ENCODE peak calls at places on chromosomes 16 and 17, in five cellular contexts. One of them, this sample, is unnamed.

GRCh38 chr16:55323637-55324490 is at the start of gene IRX6:
- DNase-seq in K562: peak
- DNase-seq in H1: peak
- DNase-seq in GM12878: no peak
- DNase-seq in SK-N-SH: peak
- DNase-seq in this sample: no peak

GRCh38 chr16:16021988-16022682 is 72.7 kb downstream of the ABCC1 start:
- DNase-seq in GM12878: no peak
- DNase-seq in K562: peak
- DNase-seq in SK-N-SH: peak
- DNase-seq in H1: no peak
- DNase-seq in this sample: peak

GRCh38 chr17:78125138-78125913 is 3.2 kb downstream of the TMC6 start:
- DNase-seq in H1: no peak
- DNase-seq in K562: no peak
- DNase-seq in GM12878: no peak
- DNase-seq in SK-N-SH: no peak
- DNase-seq in this sample: no peak

GRCh38 chr17:13962716-13963115 is 106.6 kb upstream of the COX10 start:
- DNase-seq in SK-N-SH: no peak
- DNase-seq in GM12878: no peak
- DNase-seq in K562: no peak
- DNase-seq in H1: no peak
- DNase-seq in this sample: no peak

GRCh38 chr17:34312080-34312479 is 7.2 kb upstream of the CCL8 start:
- DNase-seq in H1: no peak
- DNase-seq in K562: no peak
- DNase-seq in SK-N-SH: no peak
- DNase-seq in GM12878: no peak
- DNase-seq in this sample: no peak

GRCh38 chr17:4675791-4676190 is 28.1 kb downstream of the PELP1 start:
- DNase-seq in H1: no peak
- DNase-seq in GM12878: no peak
- DNase-seq in SK-N-SH: no peak
- DNase-seq in K562: no peak
- DNase-seq in this sample: no peak

GRCh38 chr16:7397901-7398300 is 65.3 kb downstream of the RBFOX1 start:
- DNase-seq in SK-N-SH: no peak
- DNase-seq in H1: no peak
- DNase-seq in GM12878: no peak
- DNase-seq in K562: no peak
- DNase-seq in this sample: no peak

GRCh38 chr17:58398574-58399266 is 18.6 kb downstream of the RNF43 start:
- DNase-seq in K562: no peak
- DNase-seq in GM12878: no peak
- DNase-seq in H1: no peak
- DNase-seq in SK-N-SH: no peak
- DNase-seq in this sample: no peak

GRCh38 chr17:28975031-28975430 is 23.7 kb upstream of the PHF12 start:
- DNase-seq in GM12878: no peak
- DNase-seq in K562: no peak
- DNase-seq in H1: no peak
- DNase-seq in SK-N-SH: no peak
- DNase-seq in this sample: no peak

GRCh38 chr16:11448796-11449416 is 103.6 kb downstream of the RMI2 start:
- DNase-seq in H1: no peak
- DNase-seq in K562: no peak
- DNase-seq in SK-N-SH: no peak
- DNase-seq in GM12878: no peak
- DNase-seq in this sample: no peak

DNA sequence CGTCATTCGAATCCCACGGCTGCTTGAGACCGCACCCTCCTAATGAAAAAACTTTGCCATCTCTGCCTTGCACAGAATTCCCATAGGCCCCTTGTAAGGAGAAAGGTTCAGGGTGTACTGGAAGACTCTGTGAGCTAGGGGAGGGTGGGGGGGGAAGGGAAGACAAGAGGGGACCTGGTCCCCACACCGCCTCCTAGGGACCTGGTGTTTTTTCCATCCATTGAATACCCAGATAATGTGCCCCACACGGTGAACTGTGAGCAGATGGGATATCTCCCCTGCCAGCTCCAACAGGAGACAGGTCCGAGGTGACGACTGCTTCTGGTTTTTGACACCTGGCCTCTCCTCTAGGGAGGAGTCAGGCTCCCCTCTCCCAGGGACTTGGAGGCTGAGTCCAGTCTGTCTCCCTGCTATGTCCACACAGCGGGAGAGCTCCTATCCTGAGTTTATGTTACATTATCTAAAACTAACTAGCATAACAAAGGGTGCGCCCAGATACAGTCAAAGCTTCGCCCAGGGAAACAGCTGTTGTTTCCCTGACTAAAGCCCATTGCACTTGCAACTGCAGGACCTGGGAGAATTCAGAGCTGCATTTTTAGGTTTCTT is 1.8 kb downstream of the MARVELD3 start:
- DNase-seq in SK-N-SH: peak
- DNase-seq in K562: no peak
- DNase-seq in H1: no peak
- DNase-seq in GM12878: no peak
- DNase-seq in this sample: no peak
- H2AFZ ChIP-seq in SK-N-SH: no peak
- H2AFZ ChIP-seq in K562: no peak
- H2AFZ ChIP-seq in H1: no peak
- H2AFZ ChIP-seq in GM12878: no peak
- H2AFZ ChIP-seq in this sample: no peak

DNA sequence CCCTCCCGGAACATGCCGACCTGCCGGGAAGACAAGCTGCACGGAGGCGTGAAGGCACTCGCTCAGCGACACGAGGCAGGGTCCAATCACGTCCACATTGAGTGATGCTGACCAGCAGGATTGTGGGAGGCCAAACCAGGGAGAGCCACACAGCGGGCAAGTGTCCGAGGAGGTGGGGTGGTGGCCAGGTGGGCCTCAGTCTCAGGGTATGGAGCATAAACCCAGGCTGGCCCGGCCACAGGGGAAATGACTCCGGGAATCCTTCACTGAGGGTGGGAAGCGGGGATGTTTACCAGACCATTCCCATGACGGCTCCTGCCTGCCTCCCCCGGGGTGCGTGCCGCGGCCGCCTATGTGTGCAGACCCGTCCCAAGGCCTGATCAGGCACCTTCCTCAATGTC is 62.5 kb downstream of the RPH3AL start:
- DNase-seq in SK-N-SH: no peak
- DNase-seq in K562: no peak
- DNase-seq in H1: no peak
- DNase-seq in GM12878: no peak
- DNase-seq in this sample: no peak
- TF ChIP-seq JUND in SK-N-SH: no peak
- TF ChIP-seq JUND in K562: no peak
- TF ChIP-seq JUND in H1: no peak
- TF ChIP-seq JUND in GM12878: no peak
- TF ChIP-seq JUND in this sample: no peak

GRCh38 chr17:66175892-66176291 is 16.0 kb downstream of the CEP112 start:
- DNase-seq in K562: no peak
- DNase-seq in GM12878: no peak
- DNase-seq in H1: no peak
- DNase-seq in SK-N-SH: no peak
- DNase-seq in this sample: no peak
- H2AFZ ChIP-seq in K562: no peak
- H2AFZ ChIP-seq in GM12878: no peak
- H2AFZ ChIP-seq in H1: no peak
- H2AFZ ChIP-seq in SK-N-SH: no peak
- H2AFZ ChIP-seq in this sample: no peak

GRCh38 chr16:70512456-70512855 is 10.9 kb downstream of the COG4 start:
- DNase-seq in SK-N-SH: no peak
- DNase-seq in K562: no peak
- DNase-seq in GM12878: no peak
- DNase-seq in H1: no peak
- DNase-seq in this sample: no peak
- TF ChIP-seq JUND in SK-N-SH: peak
- TF ChIP-seq JUND in K562: no peak
- TF ChIP-seq JUND in GM12878: no peak
- TF ChIP-seq JUND in H1: no peak
- TF ChIP-seq JUND in this sample: no peak

GRCh38 chr17:64920419-64921172 is 1.3 kb upstream of the LRRC37A3 start:
- DNase-seq in K562: peak
- DNase-seq in H1: no peak
- DNase-seq in SK-N-SH: no peak
- DNase-seq in GM12878: no peak
- DNase-seq in this sample: no peak
- H2AFZ ChIP-seq in K562: peak
- H2AFZ ChIP-seq in H1: peak
- H2AFZ ChIP-seq in SK-N-SH: no peak
- H2AFZ ChIP-seq in GM12878: peak
- H2AFZ ChIP-seq in this sample: peak

GRCh38 chr17:42657824-42658588 is 1.1 kb upstream of the TUBG2 start:
- DNase-seq in SK-N-SH: no peak
- DNase-seq in GM12878: no peak
- DNase-seq in H1: no peak
- DNase-seq in K562: no peak
- DNase-seq in this sample: no peak

GRCh38 chr17:42655528-42655927 is 3.6 kb upstream of the TUBG2 start:
- DNase-seq in SK-N-SH: no peak
- DNase-seq in K562: no peak
- DNase-seq in GM12878: no peak
- DNase-seq in H1: no peak
- DNase-seq in this sample: no peak

GRCh38 chr17:42659079-42659931 is at the start of gene TUBG2:
- DNase-seq in SK-N-SH: peak
- DNase-seq in GM12878: no peak
- DNase-seq in K562: no peak
- DNase-seq in H1: peak
- DNase-seq in this sample: peak

GRCh38 chr17:42665581-42666001 is 6.5 kb downstream of the TUBG2 start:
- DNase-seq in H1: no peak
- DNase-seq in GM12878: no peak
- DNase-seq in SK-N-SH: no peak
- DNase-seq in K562: no peak
- DNase-seq in this sample: no peak

GRCh38 chr17:42660692-42661345 is 1.7 kb downstream of the TUBG2 start:
- DNase-seq in H1: no peak
- DNase-seq in GM12878: no peak
- DNase-seq in K562: peak
- DNase-seq in SK-N-SH: no peak
- DNase-seq in this sample: no peak
- TF ChIP-seq JUND in H1: no peak
- TF ChIP-seq JUND in GM12878: no peak
- TF ChIP-seq JUND in K562: peak
- TF ChIP-seq JUND in SK-N-SH: peak
- TF ChIP-seq JUND in this sample: peak

GRCh38 chr17:30530346-30531025 is 53.3 kb downstream of the GOSR1 start:
- DNase-seq in SK-N-SH: no peak
- DNase-seq in H1: no peak
- DNase-seq in K562: no peak
- DNase-seq in GM12878: no peak
- DNase-seq in this sample: no peak
- H2AFZ ChIP-seq in SK-N-SH: peak
- H2AFZ ChIP-seq in H1: no peak
- H2AFZ ChIP-seq in K562: no peak
- H2AFZ ChIP-seq in GM12878: no peak
- H2AFZ ChIP-seq in this sample: no peak

DNA sequence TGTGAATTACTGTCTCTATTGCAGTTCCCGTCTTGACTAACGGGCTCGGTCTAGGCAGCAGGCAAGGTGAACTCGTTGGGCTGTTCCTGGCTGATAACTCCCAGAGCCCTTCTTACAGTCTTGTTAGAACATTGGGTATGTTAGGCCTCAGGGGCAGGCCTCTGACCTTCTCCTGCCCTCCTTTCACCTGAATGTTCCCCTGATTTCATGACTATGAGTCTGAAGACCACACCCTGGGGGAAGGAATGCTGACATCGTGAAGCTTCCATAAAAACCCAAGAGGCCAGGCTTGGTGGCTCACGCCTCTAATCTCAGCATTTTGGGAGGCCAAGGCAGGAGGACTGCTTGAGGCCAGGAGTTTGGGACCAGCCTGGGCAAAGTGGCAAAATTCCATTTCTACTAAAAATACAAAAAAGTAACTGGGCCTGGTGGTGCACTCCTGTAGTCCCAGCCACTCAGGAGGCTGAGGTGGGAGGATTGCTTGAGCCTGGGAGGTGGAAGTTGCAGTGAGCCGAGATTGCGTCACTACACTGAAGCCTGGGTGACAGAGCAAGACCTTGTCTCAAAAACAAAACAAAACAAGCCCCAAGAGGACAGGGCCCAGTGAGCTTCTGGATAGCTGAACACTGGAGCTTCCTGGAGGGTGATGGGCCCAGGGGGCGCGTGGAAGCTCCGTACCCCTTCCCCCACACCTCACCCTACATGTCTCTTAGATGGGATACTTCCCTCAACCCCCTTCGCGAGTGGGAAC is 47.8 kb upstream of the FBXO47 start:
- DNase-seq in GM12878: no peak
- DNase-seq in SK-N-SH: no peak
- DNase-seq in H1: no peak
- DNase-seq in K562: peak
- DNase-seq in this sample: no peak
- TF ChIP-seq JUND in GM12878: no peak
- TF ChIP-seq JUND in SK-N-SH: no peak
- TF ChIP-seq JUND in H1: no peak
- TF ChIP-seq JUND in K562: peak
- TF ChIP-seq JUND in this sample: no peak

DNA sequence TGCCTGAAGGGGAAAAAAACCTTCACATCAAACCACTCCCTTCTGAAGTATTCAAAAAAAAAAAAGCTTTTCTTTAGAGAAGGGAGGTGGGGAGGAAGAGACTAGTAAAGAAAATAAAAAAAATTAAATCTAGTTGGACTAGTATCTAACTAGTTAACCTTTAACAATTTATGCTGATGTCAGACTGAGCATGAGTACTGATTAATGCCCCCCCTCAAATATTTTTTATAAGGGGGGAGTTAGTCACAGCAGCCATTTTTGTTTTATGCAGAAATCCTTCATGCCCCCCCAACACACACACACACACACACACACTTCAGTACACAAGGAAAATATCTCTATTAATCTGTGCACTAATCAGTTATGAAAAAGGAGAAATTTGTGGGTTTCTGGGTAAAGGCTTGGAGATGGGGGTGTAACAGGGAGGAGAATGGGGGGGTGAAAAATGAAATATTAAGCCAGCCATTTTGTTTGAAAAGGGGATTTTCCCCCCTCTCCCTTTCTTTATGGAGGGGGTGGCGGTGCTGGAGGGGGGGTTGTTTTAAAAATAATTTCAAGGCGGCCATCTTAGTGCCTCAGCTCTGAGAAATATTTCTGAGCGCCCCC is 4.7 kb upstream of the CHD3 start:
- DNase-seq in H1: no peak
- DNase-seq in GM12878: no peak
- DNase-seq in SK-N-SH: peak
- DNase-seq in K562: peak
- DNase-seq in this sample: no peak
- H2AFZ ChIP-seq in H1: no peak
- H2AFZ ChIP-seq in GM12878: peak
- H2AFZ ChIP-seq in SK-N-SH: peak
- H2AFZ ChIP-seq in K562: peak
- H2AFZ ChIP-seq in this sample: no peak

GRCh38 chr16:79436885-79437284 is 163.7 kb downstream of the MAF start:
- DNase-seq in H1: no peak
- DNase-seq in SK-N-SH: no peak
- DNase-seq in GM12878: no peak
- DNase-seq in K562: no peak
- DNase-seq in this sample: no peak
- TF ChIP-seq JUND in H1: no peak
- TF ChIP-seq JUND in SK-N-SH: no peak
- TF ChIP-seq JUND in GM12878: no peak
- TF ChIP-seq JUND in K562: no peak
- TF ChIP-seq JUND in this sample: no peak